ENCODE peak calls at places on chromosomes 7 and 10, in nine cellular contexts. A, I, R, Z, V, T, D, B and G are unnamed samples.

GRCh38 chr10:123284022-123284421 is 129.8 kb downstream of the BUB3 start:
- DNase-seq in A (no peak), I (no peak), R (no peak), Z (no peak), V (no peak), T (no peak), D (no peak), B (no peak), G (no peak)

GRCh38 chr10:3775671-3776551 is 9.1 kb downstream of the KLF6 start:
- DNase-seq in A (no peak), I (peak), R (no peak), Z (no peak), V (no peak), T (no peak), D (no peak), B (no peak), G (no peak)

GRCh38 chr7:76142861-76143260 is 58.8 kb upstream of the SRRM3 start:
- DNase-seq in A (no peak), I (no peak), R (no peak), Z (no peak), V (no peak), T (no peak), D (no peak), B (no peak), G (no peak)

GRCh38 chr7:154672659-154673415 is 330.1 kb downstream of the PAXIP1 start:
- DNase-seq in A (no peak), I (no peak), R (no peak), Z (no peak), V (no peak), T (no peak), D (no peak), B (no peak), G (no peak)

GRCh38 chr10:80289451-80290287 is at the start of gene MAT1A:
- DNase-seq in A (no peak), I (no peak), R (peak), Z (no peak), V (no peak), T (peak), D (no peak), B (no peak), G (no peak)

GRCh38 chr10:74586088-74586585 is 240.3 kb upstream of the KAT6B start:
- DNase-seq in A (peak), I (peak), R (peak), Z (peak), V (no peak), T (no peak), D (no peak), B (no peak), G (no peak)

GRCh38 chr7:520503-521161 is 986 bp upstream of the PDGFA start:
- DNase-seq in A (peak), I (no peak), R (no peak), Z (no peak), V (no peak), T (no peak), D (no peak), B (no peak), G (no peak)

GRCh38 chr7:112538859-112539258 is 58.1 kb downstream of the LSMEM1 start:
- DNase-seq in A (no peak), I (no peak), R (no peak), Z (no peak), V (no peak), T (no peak), D (no peak), B (no peak), G (no peak)

GRCh38 chr10:69647101-69647500 is 17.1 kb downstream of the FAM241B start:
- DNase-seq in A (no peak), I (no peak), R (no peak), Z (no peak), V (no peak), T (no peak), D (peak), B (no peak), G (no peak)

GRCh38 chr7:90856317-90857072 is 260.4 kb downstream of the CDK14 start:
- DNase-seq in A (no peak), I (no peak), R (no peak), Z (no peak), V (no peak), T (no peak), D (no peak), B (no peak), G (no peak)

GRCh38 chr7:133126422-133126821 is 44.5 kb upstream of the CHCHD3 start:
- DNase-seq in A (no peak), I (no peak), R (no peak), Z (no peak), V (no peak), T (no peak), D (no peak), B (no peak), G (no peak)

GRCh38 chr10:35643976-35644799 is 2.1 kb upstream of the FZD8 start:
- DNase-seq in A (peak), I (peak), R (peak), Z (no peak), V (peak), T (no peak), D (no peak), B (no peak), G (peak)

GRCh38 chr7:73557397-73558257 is at the start of gene BCL7B:
- DNase-seq in A (peak), I (peak), R (peak), Z (peak), V (peak), T (peak), D (peak), B (no peak), G (peak)

GRCh38 chr7:25360471-25360870 is 132.2 kb upstream of the NPVF start:
- DNase-seq in A (no peak), I (no peak), R (no peak), Z (no peak), V (no peak), T (no peak), D (no peak), B (no peak), G (no peak)

GRCh38 chr7:4687956-4688355 is 5.9 kb downstream of the FOXK1 start:
- DNase-seq in A (no peak), I (no peak), R (no peak), Z (no peak), V (no peak), T (no peak), D (no peak), B (no peak), G (no peak)

GRCh38 chr10:132519382-132520146 is 18.0 kb upstream of the INPP5A start:
- DNase-seq in A (no peak), I (no peak), R (no peak), Z (no peak), V (no peak), T (peak), D (peak), B (no peak), G (peak)

GRCh38 chr7:133985300-133985699 is 141.8 kb upstream of the LRGUK start:
- DNase-seq in A (no peak), I (no peak), R (no peak), Z (no peak), V (no peak), T (no peak), D (no peak), B (no peak), G (no peak)

GRCh38 chr10:126387931-126388911 is at the start of gene ADAM12:
- DNase-seq in A (peak), I (peak), R (peak), Z (no peak), V (peak), T (no peak), D (peak), B (no peak), G (peak)

GRCh38 chr7:49418964-49419363 is 354.5 kb upstream of the VWC2 start:
- DNase-seq in A (no peak), I (no peak), R (no peak), Z (no peak), V (no peak), T (no peak), D (no peak), B (no peak), G (no peak)

GRCh38 chr10:132886211-132887099 is 55.9 kb downstream of the CFAP46 start:
- DNase-seq in A (peak), I (no peak), R (no peak), Z (no peak), V (no peak), T (no peak), D (no peak), B (no peak), G (no peak)

GRCh38 chr10:287814-288213 is 152.6 kb downstream of the ZMYND11 start:
- DNase-seq in A (no peak), I (no peak), R (no peak), Z (no peak), V (no peak), T (no peak), D (no peak), B (no peak), G (no peak)

GRCh38 chr7:141864765-141865447 is 23.6 kb upstream of the PRSS37 start:
- DNase-seq in A (no peak), I (no peak), R (no peak), Z (no peak), V (no peak), T (no peak), D (no peak), B (no peak), G (no peak)

GRCh38 chr7:21562385-21562784 is 19.5 kb downstream of the DNAH11 start:
- DNase-seq in A (no peak), I (no peak), R (no peak), Z (no peak), V (no peak), T (no peak), D (no peak), B (no peak), G (no peak)

GRCh38 chr10:111338798-111339197 is 262.0 kb downstream of the ADRA2A start:
- DNase-seq in A (no peak), I (no peak), R (no peak), Z (no peak), V (no peak), T (no peak), D (no peak), B (no peak), G (peak)

GRCh38 chr7:78326189-78326588 is 527.6 kb downstream of the PHTF2 start:
- DNase-seq in A (no peak), I (no peak), R (no peak), Z (no peak), V (no peak), T (no peak), D (no peak), B (peak), G (no peak)

GRCh38 chr10:14602807-14603538 is 171.7 kb downstream of the FAM107B start:
- DNase-seq in A (no peak), I (peak), R (no peak), Z (no peak), V (no peak), T (no peak), D (no peak), B (no peak), G (no peak)

GRCh38 chr7:4683043-4683883 is 1.2 kb downstream of the FOXK1 start:
- DNase-seq in A (peak), I (no peak), R (no peak), Z (no peak), V (peak), T (peak), D (peak), B (no peak), G (no peak)

GRCh38 chr10:125692932-125693847 is 10.2 kb upstream of the TEX36 start:
- DNase-seq in A (no peak), I (no peak), R (no peak), Z (no peak), V (no peak), T (no peak), D (no peak), B (peak), G (no peak)

GRCh38 chr7:50335795-50336754 is 31.6 kb downstream of the IKZF1 start:
- DNase-seq in A (peak), I (no peak), R (no peak), Z (peak), V (no peak), T (no peak), D (peak), B (no peak), G (no peak)

GRCh38 chr7:23276381-23276780 is 22.8 kb upstream of the MALSU1 start:
- DNase-seq in A (peak), I (no peak), R (no peak), Z (no peak), V (no peak), T (no peak), D (no peak), B (no peak), G (no peak)

GRCh38 chr7:111883241-111883640 is 320.9 kb upstream of the IMMP2L start:
- DNase-seq in A (no peak), I (no peak), R (no peak), Z (no peak), V (no peak), T (no peak), D (no peak), B (no peak), G (no peak)

GRCh38 chr7:44065431-44066110 is at the start of gene PGAM2:
- DNase-seq in A (peak), I (no peak), R (peak), Z (no peak), V (no peak), T (no peak), D (peak), B (no peak), G (no peak)

GRCh38 chr7:132965951-132966350 is 115.9 kb downstream of the CHCHD3 start:
- DNase-seq in A (no peak), I (no peak), R (no peak), Z (no peak), V (no peak), T (no peak), D (no peak), B (no peak), G (no peak)

GRCh38 chr10:12549297-12549696 is 199.9 kb downstream of the CAMK1D start:
- DNase-seq in A (no peak), I (no peak), R (no peak), Z (no peak), V (no peak), T (no peak), D (no peak), B (no peak), G (no peak)

GRCh38 chr7:135662373-135663114 is at the start of gene STMP1:
- DNase-seq in A (peak), I (peak), R (peak), Z (peak), V (peak), T (peak), D (peak), B (peak), G (peak)

GRCh38 chr7:99428972-99429566 is 9.5 kb downstream of the PTCD1 start:
- DNase-seq in A (peak), I (no peak), R (no peak), Z (no peak), V (no peak), T (no peak), D (no peak), B (no peak), G (no peak)

GRCh38 chr7:26180792-26181198 is 19.8 kb downstream of the HNRNPA2B1 start:
- DNase-seq in A (no peak), I (no peak), R (no peak), Z (no peak), V (no peak), T (no peak), D (no peak), B (no peak), G (no peak)

GRCh38 chr7:120843121-120843520 is 14.8 kb downstream of the TSPAN12 start:
- DNase-seq in A (no peak), I (no peak), R (no peak), Z (no peak), V (no peak), T (no peak), D (no peak), B (no peak), G (no peak)

GRCh38 chr10:19728376-19728775 is 87.9 kb upstream of the PLXDC2 start:
- DNase-seq in A (no peak), I (no peak), R (no peak), Z (no peak), V (no peak), T (no peak), D (no peak), B (no peak), G (no peak)

DNA sequence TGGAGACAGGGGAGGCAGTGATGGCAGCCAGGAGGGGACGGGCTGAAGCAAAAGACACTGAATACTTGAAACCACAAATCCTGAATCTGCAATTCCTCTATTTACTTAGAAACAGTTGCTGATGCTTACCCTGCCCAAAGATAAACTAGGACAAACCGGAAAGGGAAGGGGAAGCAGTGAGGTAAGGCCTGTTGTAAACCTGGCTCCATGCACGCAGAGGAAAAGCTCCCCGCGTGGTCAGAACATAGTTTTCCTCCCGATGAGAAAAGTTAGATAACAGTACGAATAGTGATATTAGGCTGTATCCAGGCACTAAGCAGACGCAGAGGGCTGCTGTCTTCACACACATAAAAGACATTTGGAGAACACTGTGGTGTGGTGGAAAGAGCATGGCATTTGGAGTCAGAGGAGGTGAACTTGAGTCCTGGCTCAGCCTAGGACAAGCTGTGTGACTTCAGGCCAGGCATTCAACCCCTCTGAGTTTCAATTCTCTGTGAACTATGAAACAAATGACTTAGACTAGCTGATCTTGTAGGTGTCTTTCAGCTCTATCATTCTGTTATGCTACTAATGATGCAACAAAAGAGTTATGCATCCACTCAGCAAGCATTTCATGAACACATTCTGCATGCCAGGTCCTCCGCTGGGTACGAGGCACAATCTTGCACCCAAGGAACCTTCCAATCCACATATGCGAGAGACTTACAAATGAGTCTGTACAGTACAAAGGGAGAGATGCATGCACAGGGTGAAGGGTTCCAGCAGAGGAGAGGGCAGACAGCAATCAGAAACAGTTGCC is 80.9 kb downstream of the SORBS1 start:
- DNase-seq in A (no peak), I (peak), R (no peak), Z (no peak), V (no peak), T (no peak), D (no peak), B (no peak), G (no peak)
- TF ChIP-seq CTCF in A (no peak), I (no peak), R (peak), Z (no peak), V (no peak), T (no peak), D (no peak), B (no peak), G (no peak)

GRCh38 chr10:86217386-86218080 is 149.1 kb downstream of the GRID1 start:
- DNase-seq in A (no peak), I (no peak), R (no peak), Z (no peak), V (no peak), T (no peak), D (peak), B (no peak), G (no peak)
- TF ChIP-seq CTCF in A (no peak), I (no peak), R (no peak), Z (no peak), V (no peak), T (no peak), D (no peak), B (no peak), G (no peak)

DNA sequence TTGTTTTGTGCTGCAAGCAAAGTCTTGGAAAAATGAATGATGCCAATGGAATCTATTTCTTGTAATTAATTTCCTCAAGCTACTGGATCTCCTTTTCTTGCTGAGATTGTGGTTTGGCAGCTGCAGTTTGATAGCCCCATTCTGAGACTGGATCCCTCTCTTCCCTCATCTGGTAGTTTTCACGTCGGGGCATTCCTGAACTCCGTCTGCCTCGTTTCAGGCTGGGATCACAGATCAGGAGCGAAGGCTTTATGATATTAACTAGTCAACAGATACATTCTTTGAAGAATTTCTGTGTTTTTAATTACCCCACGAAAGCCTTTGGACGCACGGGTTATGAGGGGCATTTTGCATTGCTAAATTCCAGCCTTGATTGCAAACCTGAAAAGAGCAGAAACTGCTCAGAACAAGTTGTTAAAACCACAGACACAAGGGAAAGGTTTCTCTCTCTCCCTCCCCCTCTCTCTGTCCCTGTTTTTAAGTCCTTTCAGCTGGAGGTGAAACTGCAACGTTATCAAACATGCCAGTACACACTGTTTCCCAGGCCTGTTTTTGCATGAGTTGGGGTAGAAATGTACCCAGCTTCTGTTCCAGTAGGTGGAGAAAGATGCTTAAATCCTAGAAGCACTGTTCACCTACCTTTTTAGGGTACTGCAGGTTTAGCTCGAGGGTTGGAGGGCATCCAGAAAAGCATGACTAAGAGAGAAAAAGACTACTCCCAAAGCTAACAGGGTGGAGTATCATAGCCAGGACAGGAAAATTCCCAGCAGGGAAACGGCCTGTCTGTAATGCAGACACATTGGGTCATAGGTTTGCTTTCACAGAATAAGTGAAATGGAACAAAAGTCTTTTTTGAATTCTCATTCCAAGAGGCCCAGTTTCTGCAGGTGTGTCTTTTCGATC is 124.3 kb downstream of the CUX1 start:
- DNase-seq in A (no peak), I (peak), R (no peak), Z (no peak), V (no peak), T (no peak), D (no peak), B (no peak), G (peak)
- TF ChIP-seq CTCF in A (no peak), I (no peak), R (no peak), Z (no peak), V (no peak), T (no peak), D (no peak), B (no peak), G (no peak)

DNA sequence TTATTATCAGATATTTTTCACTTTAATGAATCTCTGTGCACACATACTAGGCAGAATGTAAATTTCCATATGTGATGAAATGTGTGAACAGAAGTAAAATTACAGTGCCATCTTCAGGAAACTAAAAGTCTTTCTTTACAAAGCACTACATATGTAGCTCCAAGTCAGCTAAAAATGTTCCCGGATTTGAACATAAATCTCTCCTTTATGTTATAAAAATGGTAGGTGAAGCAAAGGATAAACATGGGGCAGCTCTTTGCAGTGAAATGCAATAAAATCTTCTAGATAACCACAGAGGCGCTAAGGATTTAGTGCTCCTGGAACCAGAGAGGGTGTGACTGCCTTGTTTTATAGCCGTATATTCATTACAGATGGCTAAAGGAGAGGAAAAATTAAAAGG is 104.9 kb upstream of the C7orf33 start:
- DNase-seq in A (no peak), I (no peak), R (no peak), Z (no peak), V (no peak), T (no peak), D (no peak), B (no peak), G (no peak)
- TF ChIP-seq CTCF in A (no peak), I (no peak), R (no peak), Z (no peak), V (no peak), T (no peak), D (no peak), B (no peak), G (no peak)